ENCODE peak calls at places on chromosomes 13 and 19, in five cellular contexts. One of them, this sample, is unnamed.

GRCh38 chr19:19997656-19998268 is 41.5 kb downstream of the ZNF682 start:
- DNase-seq in BE2C: peak; percentile 38
- DNase-seq in fibroblast of lung: no peak
- DNase-seq in psoas muscle: no peak
- DNase-seq in tibial artery: no peak
- DNase-seq in this sample: no peak

GRCh38 chr13:74767031-74767430 is 632.8 kb upstream of the KLF12 start:
- DNase-seq in tibial artery: no peak
- DNase-seq in BE2C: no peak
- DNase-seq in fibroblast of lung: peak; percentile 57
- DNase-seq in psoas muscle: no peak
- DNase-seq in this sample: peak; percentile 86

GRCh38 chr13:58852076-58852475 is 1220.5 kb downstream of the PCDH17 start:
- DNase-seq in tibial artery: no peak
- DNase-seq in BE2C: no peak
- DNase-seq in psoas muscle: no peak
- DNase-seq in fibroblast of lung: peak; percentile 62
- DNase-seq in this sample: peak; percentile 0

GRCh38 chr13:72258340-72258981 is 391.5 kb upstream of the DACH1 start:
- DNase-seq in tibial artery: no peak
- DNase-seq in BE2C: no peak
- DNase-seq in psoas muscle: no peak
- DNase-seq in fibroblast of lung: peak; percentile 6
- DNase-seq in this sample: no peak

GRCh38 chr13:32187651-32188050 is 127.5 kb downstream of the ZAR1L start:
- DNase-seq in psoas muscle: no peak
- DNase-seq in tibial artery: no peak
- DNase-seq in fibroblast of lung: no peak
- DNase-seq in BE2C: no peak
- DNase-seq in this sample: no peak

GRCh38 chr19:43779147-43779819 is 1.5 kb downstream of the KCNN4 start:
- DNase-seq in fibroblast of lung: no peak
- DNase-seq in BE2C: no peak
- DNase-seq in tibial artery: no peak
- DNase-seq in psoas muscle: peak; percentile 35
- DNase-seq in this sample: no peak

GRCh38 chr13:28161370-28161769 is 23.0 kb downstream of the PAN3 start:
- DNase-seq in psoas muscle: no peak
- DNase-seq in tibial artery: no peak
- DNase-seq in BE2C: no peak
- DNase-seq in fibroblast of lung: peak; percentile 71
- DNase-seq in this sample: peak; percentile 26

GRCh38 chr19:11861301-11861700 is 12.8 kb downstream of the ZNF439 start:
- DNase-seq in psoas muscle: no peak
- DNase-seq in tibial artery: no peak
- DNase-seq in fibroblast of lung: no peak
- DNase-seq in BE2C: peak; percentile 52
- DNase-seq in this sample: no peak

GRCh38 chr13:33260168-33261098 is 25.1 kb downstream of the STARD13 start:
- DNase-seq in BE2C: no peak
- DNase-seq in psoas muscle: no peak
- DNase-seq in fibroblast of lung: no peak
- DNase-seq in tibial artery: no peak
- DNase-seq in this sample: peak; percentile 71

GRCh38 chr19:47231215-47232054 is 436 bp upstream of the BBC3 start:
- DNase-seq in tibial artery: peak; percentile 87
- DNase-seq in BE2C: peak; percentile 94
- DNase-seq in psoas muscle: peak; percentile 94
- DNase-seq in fibroblast of lung: peak; percentile 91
- DNase-seq in this sample: peak; percentile 85

GRCh38 chr19:13929340-13929739 is 8.9 kb downstream of the PODNL1 start:
- DNase-seq in fibroblast of lung: no peak
- DNase-seq in BE2C: no peak
- DNase-seq in tibial artery: no peak
- DNase-seq in psoas muscle: no peak
- DNase-seq in this sample: no peak

GRCh38 chr19:45069056-45069455 is 7.2 kb downstream of the ZNF296 start:
- DNase-seq in fibroblast of lung: peak; percentile 18
- DNase-seq in BE2C: peak; percentile 46
- DNase-seq in tibial artery: no peak
- DNase-seq in psoas muscle: no peak
- DNase-seq in this sample: no peak

GRCh38 chr19:55651236-55651635 is 3.2 kb downstream of the CCDC106 start:
- DNase-seq in psoas muscle: no peak
- DNase-seq in fibroblast of lung: no peak
- DNase-seq in tibial artery: no peak
- DNase-seq in BE2C: no peak
- DNase-seq in this sample: no peak

GRCh38 chr13:32737111-32737571 is 150.9 kb downstream of the PDS5B start:
- DNase-seq in tibial artery: no peak
- DNase-seq in BE2C: no peak
- DNase-seq in fibroblast of lung: peak; percentile 23
- DNase-seq in psoas muscle: no peak
- DNase-seq in this sample: peak; percentile 21

GRCh38 chr19:48837586-48838191 is 1.4 kb upstream of the HSD17B14 start:
- DNase-seq in psoas muscle: no peak
- DNase-seq in tibial artery: no peak
- DNase-seq in BE2C: no peak
- DNase-seq in fibroblast of lung: no peak
- DNase-seq in this sample: no peak

GRCh38 chr13:60654405-60654804 is 257.4 kb downstream of the TDRD3 start:
- DNase-seq in tibial artery: peak; percentile 37
- DNase-seq in psoas muscle: no peak
- DNase-seq in BE2C: peak; percentile 35
- DNase-seq in fibroblast of lung: peak; percentile 13
- DNase-seq in this sample: peak; percentile 39

GRCh38 chr13:30371649-30372265 is 50.5 kb upstream of the UBE2L5 start:
- DNase-seq in tibial artery: no peak
- DNase-seq in psoas muscle: no peak
- DNase-seq in BE2C: peak; percentile 86
- DNase-seq in fibroblast of lung: peak; percentile 72
- DNase-seq in this sample: peak; percentile 42

GRCh38 chr13:32657309-32657708 is 71.1 kb downstream of the PDS5B start:
- DNase-seq in tibial artery: no peak
- DNase-seq in BE2C: no peak
- DNase-seq in fibroblast of lung: peak; percentile 7
- DNase-seq in psoas muscle: no peak
- DNase-seq in this sample: no peak

GRCh38 chr13:98650376-98651107 is 73.6 kb upstream of the STK24 start:
- DNase-seq in fibroblast of lung: no peak
- DNase-seq in tibial artery: no peak
- DNase-seq in psoas muscle: no peak
- DNase-seq in BE2C: no peak
- DNase-seq in this sample: no peak

GRCh38 chr19:1401138-1401888 is at the start of gene GAMT:
- DNase-seq in BE2C: peak; percentile 71
- DNase-seq in fibroblast of lung: peak; percentile 37
- DNase-seq in psoas muscle: no peak
- DNase-seq in tibial artery: no peak
- DNase-seq in this sample: peak; percentile 35

GRCh38 chr19:29667941-29668340 is 2.7 kb downstream of the PLEKHF1 start:
- DNase-seq in BE2C: no peak
- DNase-seq in tibial artery: no peak
- DNase-seq in psoas muscle: no peak
- DNase-seq in fibroblast of lung: no peak
- DNase-seq in this sample: no peak

GRCh38 chr13:102869948-102870676 is 24.3 kb downstream of the ERCC5 start:
- DNase-seq in BE2C: no peak
- DNase-seq in fibroblast of lung: peak; percentile 6
- DNase-seq in tibial artery: no peak
- DNase-seq in psoas muscle: no peak
- DNase-seq in this sample: no peak

GRCh38 chr13:33352023-33352422 is 66.5 kb upstream of the STARD13 start:
- DNase-seq in BE2C: no peak
- DNase-seq in fibroblast of lung: no peak
- DNase-seq in psoas muscle: no peak
- DNase-seq in tibial artery: no peak
- DNase-seq in this sample: no peak

GRCh38 chr19:49790866-49791265 is 22.2 kb downstream of the FUZ start:
- DNase-seq in BE2C: no peak
- DNase-seq in psoas muscle: peak; percentile 59
- DNase-seq in fibroblast of lung: no peak
- DNase-seq in tibial artery: no peak
- DNase-seq in this sample: peak; percentile 68

GRCh38 chr13:29674532-29674931 is 79.0 kb upstream of the SLC7A1 start:
- DNase-seq in fibroblast of lung: peak; percentile 62
- DNase-seq in tibial artery: no peak
- DNase-seq in BE2C: no peak
- DNase-seq in psoas muscle: no peak
- DNase-seq in this sample: peak; percentile 26

GRCh38 chr19:43594710-43595604 is 977 bp downstream of the IRGQ start:
- DNase-seq in BE2C: peak; percentile 78
- DNase-seq in fibroblast of lung: peak; percentile 56
- DNase-seq in tibial artery: no peak
- DNase-seq in psoas muscle: peak; percentile 72
- DNase-seq in this sample: peak; percentile 76

GRCh38 chr13:107208889-107209288 is 641.0 kb upstream of the ARGLU1 start:
- DNase-seq in fibroblast of lung: no peak
- DNase-seq in BE2C: no peak
- DNase-seq in tibial artery: no peak
- DNase-seq in psoas muscle: no peak
- DNase-seq in this sample: peak; percentile 13

GRCh38 chr13:107209811-107210210 is 641.9 kb upstream of the ARGLU1 start:
- DNase-seq in tibial artery: no peak
- DNase-seq in psoas muscle: no peak
- DNase-seq in BE2C: no peak
- DNase-seq in fibroblast of lung: peak; percentile 47
- DNase-seq in this sample: peak; percentile 59

GRCh38 chr13:107216046-107216715 is 648.2 kb upstream of the ARGLU1 start:
- DNase-seq in BE2C: peak; percentile 60
- DNase-seq in psoas muscle: no peak
- DNase-seq in tibial artery: no peak
- DNase-seq in fibroblast of lung: no peak
- DNase-seq in this sample: no peak

GRCh38 chr13:107210216-107211010 is 642.5 kb upstream of the ARGLU1 start:
- DNase-seq in tibial artery: no peak
- DNase-seq in fibroblast of lung: peak; percentile 23
- DNase-seq in psoas muscle: no peak
- DNase-seq in BE2C: no peak
- DNase-seq in this sample: peak; percentile 49

GRCh38 chr13:107211073-107211472 is 643.1 kb upstream of the ARGLU1 start:
- DNase-seq in BE2C: peak; percentile 85
- DNase-seq in psoas muscle: peak; percentile 65
- DNase-seq in tibial artery: peak; percentile 83
- DNase-seq in fibroblast of lung: peak; percentile 87
- DNase-seq in this sample: peak; percentile 91
- H3K4me3 ChIP-seq in BE2C: peak overlapping the region; percentile 6
- H3K4me3 ChIP-seq in psoas muscle: no peak overlapping the region
- H3K4me3 ChIP-seq in tibial artery: no peak overlapping the region
- H3K4me3 ChIP-seq in fibroblast of lung: peak overlapping the region; percentile 18
- H3K4me3 ChIP-seq in this sample: no peak overlapping the region

DNA sequence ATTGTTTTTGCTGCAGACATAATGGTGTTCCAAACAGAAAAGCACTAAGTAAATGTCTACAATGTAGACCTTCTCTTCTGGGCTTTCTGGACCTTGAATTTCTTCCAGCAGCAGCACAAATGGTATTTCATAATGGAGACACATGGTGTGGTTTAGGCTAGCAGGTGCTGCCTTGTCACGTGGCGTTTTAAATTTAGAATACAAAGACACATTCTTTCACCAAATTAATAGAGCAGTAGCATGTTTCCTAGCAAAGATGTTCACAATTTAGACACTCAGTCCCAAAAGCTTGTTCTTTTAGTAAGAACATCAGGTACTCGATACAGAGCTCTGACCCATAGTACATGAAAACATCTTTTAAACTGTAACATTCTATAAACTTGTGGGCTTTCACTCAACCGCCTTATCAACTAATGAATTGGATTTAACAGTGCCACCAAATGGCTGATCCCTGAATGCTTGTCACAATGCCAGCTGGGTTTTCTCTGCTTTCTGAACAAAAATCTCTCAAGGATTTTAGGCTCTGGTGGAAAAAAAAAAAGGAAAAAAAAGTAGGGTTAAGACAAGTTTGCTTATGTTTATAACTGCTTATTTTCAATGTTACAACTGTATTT is 290.1 kb downstream of the DCLK1 start:
- DNase-seq in fibroblast of lung: peak; percentile 45
- DNase-seq in psoas muscle: no peak
- DNase-seq in BE2C: no peak
- DNase-seq in tibial artery: no peak
- DNase-seq in this sample: no peak
- TF ChIP-seq CTCF in fibroblast of lung: no peak
- TF ChIP-seq CTCF in psoas muscle: no peak
- TF ChIP-seq CTCF in BE2C: peak; percentile 13
- TF ChIP-seq CTCF in tibial artery: no peak
- TF ChIP-seq CTCF in this sample: no peak

DNA sequence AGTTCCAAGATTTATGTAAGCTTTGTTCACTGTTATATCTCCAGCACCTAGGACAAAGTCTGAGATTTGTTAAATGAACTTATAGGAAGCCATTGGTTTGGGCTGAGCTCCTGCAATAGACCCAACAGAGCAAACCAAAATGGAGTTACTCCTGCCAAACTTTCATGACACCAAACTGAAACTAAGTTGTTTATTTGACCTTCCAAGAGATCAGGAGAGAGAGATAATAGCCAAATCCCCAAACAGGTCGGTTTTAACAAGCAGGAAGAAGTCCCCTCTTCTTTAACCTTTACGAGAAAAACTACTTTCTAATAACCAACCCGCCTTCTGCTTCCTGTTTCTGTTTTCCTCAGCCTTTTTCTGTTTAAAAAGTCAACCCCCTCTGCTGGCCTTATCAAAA is 54.9 kb upstream of the ATP12A start:
- DNase-seq in psoas muscle: no peak
- DNase-seq in fibroblast of lung: no peak
- DNase-seq in BE2C: no peak
- DNase-seq in tibial artery: no peak
- DNase-seq in this sample: no peak
- H3K4me3 ChIP-seq in psoas muscle: no peak overlapping the region
- H3K4me3 ChIP-seq in fibroblast of lung: no peak overlapping the region
- H3K4me3 ChIP-seq in BE2C: no peak overlapping the region
- H3K4me3 ChIP-seq in tibial artery: no peak overlapping the region
- H3K4me3 ChIP-seq in this sample: no peak overlapping the region

DNA sequence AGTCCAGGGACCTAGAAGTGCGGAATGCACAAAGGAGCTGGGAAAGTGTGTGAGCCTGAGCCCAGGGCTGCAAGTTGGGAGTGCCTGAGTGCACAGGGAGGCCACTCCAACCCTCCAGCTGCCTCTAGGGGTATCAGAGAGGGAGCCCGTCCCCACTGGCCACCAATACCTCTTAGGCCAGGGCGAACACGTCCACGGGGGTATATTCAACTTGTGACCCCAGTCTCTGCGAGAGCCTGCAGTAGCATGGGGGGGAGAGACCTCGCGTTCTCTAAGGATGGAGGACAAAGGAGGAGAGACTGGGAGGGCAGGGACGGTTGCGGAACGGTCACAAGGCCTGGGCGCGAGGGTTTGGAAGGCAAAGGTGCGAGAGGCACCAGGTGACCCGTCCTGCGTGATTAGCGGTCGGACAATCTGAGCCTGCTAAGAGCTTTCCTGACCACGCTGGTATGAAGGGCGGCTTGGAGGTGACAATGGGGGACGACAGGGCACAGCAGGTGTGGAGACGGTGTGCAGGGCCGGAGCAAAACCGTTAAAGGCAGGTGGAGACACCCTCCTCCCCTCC is 676 bp downstream of the CD320 start:
- DNase-seq in psoas muscle: no peak
- DNase-seq in BE2C: peak; percentile 33
- DNase-seq in fibroblast of lung: no peak
- DNase-seq in tibial artery: no peak
- DNase-seq in this sample: no peak
- TF ChIP-seq CTCF in psoas muscle: no peak
- TF ChIP-seq CTCF in BE2C: no peak
- TF ChIP-seq CTCF in fibroblast of lung: no peak
- TF ChIP-seq CTCF in tibial artery: no peak
- TF ChIP-seq CTCF in this sample: no peak